ENCODE peak calls at places on chromosome 19, in four cellular contexts. U, W, X and Z are unnamed samples.

GRCh38 chr19:9917322-9917721 is 19.0 kb downstream of the OLFM2 start:
- ATAC-seq in W (peak; percentile 34), U (peak; percentile 92), X (peak; percentile 77), Z (peak; percentile 57)

GRCh38 chr19:51726049-51726448 is 2.3 kb upstream of the HAS1 start:
- ATAC-seq in U (peak; percentile 95), X (no peak), W (peak; percentile 52), Z (peak; percentile 88)

GRCh38 chr19:38351865-38352395 is 16.3 kb downstream of the CATSPERG start:
- ATAC-seq in X (peak; percentile 72), W (no peak), U (peak; percentile 61), Z (no peak)

GRCh38 chr19:16605115-16605514 is 22.9 kb downstream of the MED26 start:
- ATAC-seq in W (no peak), X (no peak), U (no peak), Z (no peak)

GRCh38 chr19:661427-662196 is 1.4 kb downstream of the RNF126 start:
- ATAC-seq in X (peak; percentile 21), U (peak; percentile 61), W (no peak), Z (no peak)

GRCh38 chr19:51372649-51373504 is at the start of gene NKG7:
- ATAC-seq in X (no peak), U (no peak), W (no peak), Z (no peak)

GRCh38 chr19:18023596-18024212 is 15.7 kb downstream of the ARRDC2 start:
- ATAC-seq in X (no peak), U (peak; percentile 16), W (peak; percentile 78), Z (peak; percentile 60)

GRCh38 chr19:41734585-41734984 is 20.7 kb upstream of the CEACAM6 start:
- ATAC-seq in U (no peak), W (peak; percentile 88), X (no peak), Z (no peak)

GRCh38 chr19:48925240-48925843 is 8.2 kb upstream of the DHDH start:
- ATAC-seq in X (no peak), W (no peak), U (peak; percentile 12), Z (no peak)

GRCh38 chr19:50478901-50479715 is 2.5 kb upstream of the GARIN5A start:
- ATAC-seq in U (peak; percentile 84), X (peak; percentile 93), W (no peak), Z (no peak)

GRCh38 chr19:32809254-32809653 is 60.3 kb downstream of the SLC7A9 start:
- ATAC-seq in U (no peak), W (peak; percentile 50), X (peak; percentile 52), Z (no peak)

GRCh38 chr19:35141627-35142401 is 1.2 kb upstream of the FXYD7 start:
- ATAC-seq in W (no peak), U (peak; percentile 25), X (no peak), Z (no peak)

GRCh38 chr19:17526922-17527321 is 15.5 kb downstream of the PGLS start:
- ATAC-seq in W (no peak), X (no peak), U (no peak), Z (no peak)

GRCh38 chr19:12843999-12844732 is 5.9 kb downstream of the MAST1 start:
- ATAC-seq in W (no peak), U (no peak), X (no peak), Z (no peak)

GRCh38 chr19:34818270-34818669 is 45.3 kb upstream of the ZNF599 start:
- ATAC-seq in U (no peak), X (no peak), W (no peak), Z (no peak)

GRCh38 chr19:16702123-16702522 is 17.5 kb upstream of the NWD1 start:
- ATAC-seq in W (peak; percentile 69), X (no peak), U (no peak), Z (peak; percentile 79)

GRCh38 chr19:34041922-34042521 is 130.3 kb upstream of the LSM14A start:
- ATAC-seq in W (no peak), X (peak; percentile 78), U (peak; percentile 88), Z (no peak)

GRCh38 chr19:11405846-11406643 is 13.1 kb downstream of the RGL3 start:
- ATAC-seq in W (no peak), U (no peak), X (no peak), Z (no peak)

GRCh38 chr19:50301607-50301971 is 27.6 kb downstream of the KCNC3 start:
- ATAC-seq in X (no peak), W (no peak), U (no peak), Z (no peak)

GRCh38 chr19:23520441-23520840 is 125.2 kb upstream of the ZNF91 start:
- ATAC-seq in U (no peak), W (no peak), X (no peak), Z (no peak)

GRCh38 chr19:10855879-10856522 is 7.8 kb downstream of the C19orf38 start:
- ATAC-seq in W (no peak), X (peak; percentile 41), U (peak; percentile 31), Z (no peak)

GRCh38 chr19:8630796-8631424 is 477 bp downstream of the NFILZ start:
- ATAC-seq in W (no peak), U (no peak), X (peak; percentile 17), Z (no peak)
- TF ChIP-seq EP300 in W (no peak), U (no peak), X (no peak), Z (no peak)

DNA sequence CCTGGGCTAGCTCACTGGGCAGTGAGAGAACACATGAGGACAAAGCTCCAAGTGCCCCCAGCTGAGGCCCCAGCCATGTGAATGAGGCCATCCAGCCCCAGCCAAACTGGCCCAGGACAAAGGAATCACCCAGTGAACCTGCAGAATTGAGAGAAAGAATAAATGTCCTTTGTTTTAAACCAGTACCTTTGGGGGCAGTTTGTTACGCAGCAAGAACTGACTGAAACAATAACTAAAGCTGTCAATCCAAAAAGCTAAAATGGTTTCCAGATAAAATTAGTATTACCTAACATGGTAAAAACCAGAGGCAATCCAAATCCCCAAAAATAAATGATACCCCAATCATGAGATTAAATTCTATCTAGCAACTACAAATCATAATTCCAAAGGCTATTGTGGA is 69.6 kb downstream of the ZNF557 start:
- ATAC-seq in U (no peak), X (no peak), W (no peak), Z (no peak)
- TF ChIP-seq POLR2AphosphoS5 in U (no peak), X (no peak), W (no peak), Z (no peak)

GRCh38 chr19:47312366-47313006 is 2.8 kb downstream of the C5AR1 start:
- ATAC-seq in U (no peak), W (no peak), X (no peak), Z (no peak)

GRCh38 chr19:47313754-47314133 is 4.1 kb downstream of the C5AR1 start:
- ATAC-seq in W (no peak), X (no peak), U (no peak), Z (no peak)

GRCh38 chr19:47310819-47311218 is 1.2 kb downstream of the C5AR1 start:
- ATAC-seq in U (no peak), X (no peak), W (peak; percentile 12), Z (no peak)

GRCh38 chr19:47316513-47316912 is 6.9 kb downstream of the C5AR1 start:
- ATAC-seq in X (no peak), W (no peak), U (no peak), Z (no peak)

GRCh38 chr19:47315125-47315821 is 5.6 kb downstream of the C5AR1 start:
- ATAC-seq in U (peak; percentile 94), W (peak; percentile 94), X (peak; percentile 90), Z (peak; percentile 91)
- TF ChIP-seq EP300 in U (peak; percentile 85), W (peak; percentile 84), X (peak; percentile 93), Z (no peak)

GRCh38 chr19:4233282-4233853 is 4.0 kb downstream of the EBI3 start:
- ATAC-seq in U (peak; percentile 86), W (no peak), X (peak; percentile 68), Z (no peak)
- TF ChIP-seq POLR2AphosphoS5 in U (no peak), W (no peak), X (no peak), Z (no peak)

DNA sequence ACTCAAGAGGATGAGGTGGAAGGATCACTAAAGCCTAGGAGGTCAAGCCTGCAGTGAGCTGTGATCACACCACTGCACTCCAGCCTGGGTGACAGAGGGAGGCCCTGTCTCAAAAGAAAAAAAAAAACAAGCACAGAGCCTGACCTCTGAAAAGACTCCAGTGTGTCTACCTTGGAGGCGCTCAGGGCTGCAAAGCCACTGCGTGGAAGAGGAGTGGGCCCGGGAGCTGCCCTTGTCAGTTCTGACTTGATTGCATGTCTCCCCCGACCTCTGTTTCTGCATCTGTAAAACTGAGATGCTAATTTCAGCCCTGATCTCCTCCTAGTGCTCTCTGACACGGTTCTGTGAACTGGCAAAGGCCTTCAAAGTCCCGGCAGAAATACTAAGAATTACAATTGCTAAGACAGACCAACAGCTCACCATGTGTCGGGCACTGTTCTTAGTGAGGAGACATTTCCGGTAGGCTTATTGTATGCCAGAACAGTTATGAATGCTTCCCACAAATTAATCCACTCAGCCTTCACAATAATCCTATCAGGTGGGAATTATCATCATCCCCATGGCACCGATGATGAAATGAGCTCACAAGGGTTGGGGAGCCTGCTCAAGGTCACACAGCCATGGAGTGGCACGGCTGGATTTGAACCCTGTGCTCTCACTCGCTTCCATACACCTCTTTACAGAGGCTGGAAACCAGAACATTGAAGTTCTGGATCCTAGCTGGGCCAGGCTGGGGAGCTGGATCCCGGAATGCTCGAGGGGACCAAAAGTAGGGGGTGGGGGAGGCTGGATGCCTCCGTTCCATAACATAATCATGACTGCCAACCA is 3.5 kb downstream of the AKT2 start:
- ATAC-seq in W (no peak), U (no peak), X (no peak), Z (no peak)
- TF ChIP-seq EP300 in W (no peak), U (no peak), X (no peak), Z (no peak)

GRCh38 chr19:8325454-8325853 is 4.2 kb downstream of the RPS28 start:
- ATAC-seq in X (no peak), U (no peak), W (no peak), Z (no peak)

GRCh38 chr19:8321760-8322637 is 703 bp downstream of the RPS28 start:
- ATAC-seq in U (peak; percentile 8), W (peak; percentile 16), X (no peak), Z (no peak)

GRCh38 chr19:8322638-8322997 is 1.3 kb downstream of the RPS28 start:
- ATAC-seq in U (no peak), W (no peak), X (no peak), Z (no peak)

GRCh38 chr19:8323781-8324185 is 2.5 kb downstream of the RPS28 start:
- ATAC-seq in U (peak; percentile 7), X (no peak), W (no peak), Z (no peak)

DNA sequence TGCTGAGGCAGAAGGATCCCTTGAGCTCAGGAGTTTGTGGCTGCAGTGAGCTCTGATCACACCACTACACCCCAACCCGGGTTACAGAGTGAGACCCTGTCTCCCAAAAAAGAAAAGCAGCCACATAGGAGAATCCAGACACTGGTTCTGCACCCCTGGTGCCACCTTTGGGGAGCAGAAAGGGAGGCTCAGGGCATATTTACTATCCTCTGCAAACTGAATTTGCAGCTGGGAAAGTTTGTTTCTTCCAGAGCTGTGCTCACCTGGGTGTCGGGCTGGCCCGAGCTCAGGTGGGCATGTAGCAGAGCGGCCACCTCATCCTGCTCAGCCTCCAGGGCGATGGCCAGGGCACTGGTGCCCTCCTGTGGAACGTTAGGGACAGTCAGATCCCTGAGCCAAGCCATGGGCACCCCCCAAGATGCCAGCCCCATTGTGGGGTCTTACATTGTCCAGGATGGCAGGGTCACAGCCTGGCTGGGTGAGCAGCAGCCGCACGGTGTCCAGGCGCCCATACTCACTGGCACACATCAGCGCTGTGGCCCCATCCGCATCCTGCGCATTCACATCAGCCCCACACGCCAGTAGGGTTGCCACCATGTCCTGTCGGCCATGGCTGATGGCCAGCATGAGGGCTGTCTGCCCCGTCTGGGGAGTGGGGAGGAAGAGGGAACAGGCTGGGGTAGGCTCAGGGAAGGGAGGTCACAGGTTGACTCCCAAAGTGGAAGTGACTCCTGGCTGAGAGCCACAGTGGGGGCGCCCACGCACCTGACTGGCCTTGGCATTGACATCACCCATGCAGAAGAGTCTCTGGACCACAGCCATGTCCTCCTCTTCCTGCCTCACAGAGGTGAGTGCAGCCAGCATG is 3.1 kb downstream of the RPS28 start:
- ATAC-seq in U (no peak), W (no peak), X (peak; percentile 4), Z (no peak)
- TF ChIP-seq POLR2AphosphoS5 in U (no peak), W (no peak), X (peak; percentile 17), Z (no peak)

GRCh38 chr19:14006766-14007562 is 844 bp upstream of the RFX1 start:
- ATAC-seq in X (peak; percentile 46), U (peak; percentile 78), W (peak; percentile 72), Z (peak; percentile 50)
- TF ChIP-seq EP300 in X (no peak), U (peak; percentile 95), W (no peak), Z (no peak)